ENCODE peak calls at places on chromosome 6, in seven cellular contexts. T is progenitor cell of endocrine pancreas, W is AG09319, S is GM10248, Q is osteocyte, A is PC-3, G is IMR-90. X is an unnamed sample.

GRCh38 chr6:1407499-1407990 is 18.2 kb downstream of the FOXF2 start:
- DNase-seq in Q (no peak), G (peak), A (no peak), T (no peak), S (no peak), W (peak), X (peak)

GRCh38 chr6:124234806-124235205 is 431.1 kb downstream of the NKAIN2 start:
- DNase-seq in A (no peak), W (no peak), G (no peak), T (no peak), Q (no peak), S (no peak), X (no peak)

GRCh38 chr6:120355822-120356221 is 978.5 kb downstream of the TBC1D32 start:
- DNase-seq in T (no peak), G (no peak), Q (no peak), A (no peak), S (no peak), W (peak), X (no peak)

GRCh38 chr6:48978016-48978415 is 485.0 kb downstream of the MMUT start:
- DNase-seq in A (peak), S (no peak), T (no peak), G (peak), Q (no peak), W (no peak), X (no peak)

GRCh38 chr6:170243791-170244291 is 47.0 kb downstream of the DLL1 start:
- DNase-seq in W (no peak), T (no peak), G (no peak), S (no peak), Q (no peak), A (no peak), X (no peak)

GRCh38 chr6:139582956-139583355 is 208.5 kb upstream of the CITED2 start:
- DNase-seq in A (no peak), G (peak), T (no peak), W (no peak), Q (no peak), S (no peak), X (no peak)

GRCh38 chr6:106114492-106114891 is 28.4 kb downstream of the PRDM1 start:
- DNase-seq in W (no peak), T (no peak), S (peak), Q (no peak), A (no peak), G (no peak), X (no peak)

GRCh38 chr6:35810831-35811698 is 5.9 kb downstream of the LHFPL5 start:
- DNase-seq in Q (no peak), A (peak), S (no peak), G (peak), W (no peak), T (no peak), X (peak)

GRCh38 chr6:137240168-137240567 is 21.0 kb upstream of the IFNGR1 start:
- DNase-seq in Q (no peak), A (no peak), G (peak), W (peak), T (no peak), S (no peak), X (peak)

GRCh38 chr6:168158980-168159349 is 80.0 kb upstream of the FRMD1 start:
- DNase-seq in W (no peak), A (no peak), G (no peak), S (no peak), T (no peak), Q (no peak), X (no peak)

GRCh38 chr6:82246802-82247633 is 526 bp downstream of the IBTK start:
- DNase-seq in W (no peak), G (peak), T (peak), S (no peak), A (peak), Q (no peak), X (no peak)

GRCh38 chr6:82870582-82871172 is 195.0 kb downstream of the UBE3D start:
- DNase-seq in Q (no peak), T (no peak), W (no peak), G (no peak), A (peak), S (no peak), X (no peak)

GRCh38 chr6:85354761-85355618 is 94.9 kb upstream of the NT5E start:
- DNase-seq in W (peak), A (peak), Q (peak), G (peak), T (peak), S (peak), X (peak)

GRCh38 chr6:154202334-154202733 is 154.3 kb downstream of the IPCEF1 start:
- DNase-seq in Q (no peak), G (no peak), S (no peak), A (no peak), W (no peak), T (no peak), X (no peak)

GRCh38 chr6:53090576-53090975 is 25.4 kb downstream of the FBXO9 start:
- DNase-seq in G (peak), Q (no peak), S (no peak), A (peak), W (no peak), T (no peak), X (no peak)

GRCh38 chr6:32375739-32376529 is 4.2 kb upstream of the TSBP1 start:
- DNase-seq in W (no peak), T (no peak), S (no peak), A (no peak), Q (no peak), G (no peak), X (no peak)

GRCh38 chr6:116557863-116558262 is 4.3 kb downstream of the CALHM4 start:
- DNase-seq in W (peak), Q (no peak), S (no peak), G (peak), A (peak), T (no peak), X (peak)

GRCh38 chr6:167134448-167135328 is 11.8 kb downstream of the CCR6 start:
- DNase-seq in S (no peak), G (no peak), W (no peak), Q (no peak), A (no peak), T (no peak), X (no peak)

GRCh38 chr6:134908906-134909516 is 40.9 kb downstream of the ALDH8A1 start:
- DNase-seq in W (peak), G (peak), T (no peak), S (no peak), Q (no peak), A (peak), X (peak)

GRCh38 chr6:6811151-6812002 is 222.9 kb downstream of the LY86 start:
- DNase-seq in T (no peak), G (peak), W (no peak), A (peak), Q (no peak), S (no peak), X (peak)

GRCh38 chr6:92201618-92202017 is 1217.7 kb downstream of the EPHA7 start:
- DNase-seq in A (no peak), G (no peak), W (no peak), Q (no peak), S (no peak), T (no peak), X (no peak)

GRCh38 chr6:81861281-81861680 is 108.8 kb upstream of the TENT5A start:
- DNase-seq in W (no peak), G (no peak), Q (no peak), S (no peak), T (no peak), A (no peak), X (no peak)

GRCh38 chr6:118656822-118657451 is 5.5 kb upstream of the CEP85L start:
- DNase-seq in W (no peak), A (no peak), Q (no peak), G (no peak), T (no peak), S (no peak), X (no peak)

GRCh38 chr6:6942826-6943225 is 164.9 kb upstream of the RREB1 start:
- DNase-seq in G (peak), Q (no peak), T (no peak), W (no peak), S (peak), A (no peak), X (peak)

GRCh38 chr6:90458353-90459224 is 128.3 kb downstream of the MAP3K7 start:
- DNase-seq in G (no peak), S (no peak), A (no peak), W (no peak), Q (no peak), T (no peak), X (no peak)

GRCh38 chr6:33443619-33444504 is 10.5 kb upstream of the ZBTB9 start:
- DNase-seq in G (no peak), W (no peak), S (no peak), A (no peak), Q (no peak), T (no peak), X (no peak)

GRCh38 chr6:55174211-55175013 is at the start of gene HCRTR2:
- DNase-seq in S (no peak), Q (no peak), G (peak), W (no peak), T (no peak), A (no peak), X (no peak)

GRCh38 chr6:151022492-151022891 is 157.0 kb downstream of the MTHFD1L start:
- DNase-seq in A (no peak), S (no peak), T (no peak), Q (no peak), W (no peak), G (no peak), X (no peak)

GRCh38 chr6:11096109-11096508 is 2.5 kb downstream of the SMIM13 start:
- DNase-seq in W (peak), G (peak), Q (no peak), A (peak), T (no peak), S (no peak), X (peak)

GRCh38 chr6:16547586-16547985 is 213.7 kb downstream of the ATXN1 start:
- DNase-seq in G (no peak), W (no peak), T (no peak), A (no peak), S (no peak), Q (no peak), X (no peak)

GRCh38 chr6:156687875-156688549 is 89.2 kb upstream of the ARID1B start:
- DNase-seq in A (peak), T (no peak), Q (no peak), S (no peak), W (no peak), G (peak), X (no peak)

GRCh38 chr6:44593539-44593944 is 206.0 kb downstream of the CDC5L start:
- DNase-seq in Q (peak), S (peak), T (peak), A (peak), G (peak), W (no peak), X (no peak)

GRCh38 chr6:93242049-93242448 is 177.3 kb downstream of the EPHA7 start:
- DNase-seq in T (no peak), G (no peak), W (no peak), Q (no peak), S (no peak), A (no peak), X (no peak)

GRCh38 chr6:30963641-30964040 is 19.9 kb upstream of the MUC21 start:
- DNase-seq in W (no peak), T (no peak), Q (no peak), S (no peak), A (peak), G (peak), X (no peak)

GRCh38 chr6:129659167-129659566 is 50.8 kb downstream of the ARHGAP18 start:
- DNase-seq in G (no peak), S (no peak), A (no peak), T (no peak), W (no peak), Q (no peak), X (no peak)
- TF ChIP-seq CTCF in G (no peak), S (no peak), A (no peak), T (no peak), W (no peak), Q (no peak), X (no peak)

GRCh38 chr6:8855411-8855810 is 420.1 kb upstream of the SLC35B3 start:
- DNase-seq in Q (no peak), G (no peak), W (no peak), T (no peak), S (no peak), A (no peak), X (no peak)

GRCh38 chr6:8858854-8859257 is 423.5 kb upstream of the SLC35B3 start:
- DNase-seq in A (no peak), G (no peak), T (no peak), W (no peak), Q (no peak), S (no peak), X (no peak)

GRCh38 chr6:8859501-8859900 is 424.2 kb upstream of the SLC35B3 start:
- DNase-seq in Q (no peak), W (no peak), S (no peak), T (no peak), G (no peak), A (no peak), X (no peak)

GRCh38 chr6:8860671-8861070 is 425.3 kb upstream of the SLC35B3 start:
- DNase-seq in A (no peak), S (no peak), Q (no peak), T (no peak), W (no peak), G (no peak), X (no peak)

GRCh38 chr6:8857160-8857559 is 421.8 kb upstream of the SLC35B3 start:
- DNase-seq in A (no peak), S (no peak), T (no peak), G (no peak), Q (no peak), W (no peak), X (no peak)
- TF ChIP-seq CTCF in A (no peak), S (no peak), T (no peak), G (no peak), Q (no peak), W (no peak), X (no peak)

DNA sequence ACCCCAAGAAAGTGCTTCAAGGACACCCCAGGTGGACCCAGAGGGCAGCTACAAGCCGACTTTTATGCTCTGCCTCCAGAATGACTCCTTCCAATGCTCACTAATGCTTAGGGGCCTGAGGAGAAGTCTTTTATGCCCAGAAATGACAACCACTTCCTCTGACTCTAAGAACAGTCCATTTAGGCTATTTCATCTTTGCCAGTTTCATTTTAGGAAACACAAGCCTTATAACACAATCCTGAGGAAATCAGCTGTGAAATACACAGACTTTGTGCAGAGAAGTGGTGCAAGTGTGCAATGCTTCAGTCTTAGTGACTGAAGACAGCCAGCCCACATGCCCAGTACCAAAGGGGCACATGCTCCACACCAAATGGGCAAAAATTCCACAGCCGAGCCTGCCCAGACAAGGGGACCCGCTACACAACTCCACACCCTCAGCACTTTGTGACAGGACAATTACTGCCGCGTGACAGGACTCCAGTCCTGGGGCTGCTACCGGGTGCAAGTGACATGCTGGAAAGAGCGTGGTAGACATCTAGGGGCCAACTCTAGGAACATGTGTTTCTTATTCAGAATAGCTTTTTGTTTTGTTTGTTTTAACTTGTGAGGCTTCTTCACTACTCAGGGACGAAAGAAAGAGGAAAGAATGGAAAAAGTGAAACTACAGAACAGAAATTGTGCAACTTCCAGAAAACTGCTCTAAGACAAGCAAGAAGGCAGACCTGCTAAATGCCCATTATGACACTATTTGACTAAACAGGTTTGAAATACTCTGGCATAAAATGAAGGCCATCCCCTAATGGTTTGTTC is 28.2 kb upstream of the PLAGL1 start:
- DNase-seq in W (peak), S (peak), A (no peak), Q (no peak), G (peak), T (no peak), X (peak)
- TF ChIP-seq CTCF in W (no peak), S (peak), A (no peak), Q (no peak), G (no peak), T (no peak), X (peak)

DNA sequence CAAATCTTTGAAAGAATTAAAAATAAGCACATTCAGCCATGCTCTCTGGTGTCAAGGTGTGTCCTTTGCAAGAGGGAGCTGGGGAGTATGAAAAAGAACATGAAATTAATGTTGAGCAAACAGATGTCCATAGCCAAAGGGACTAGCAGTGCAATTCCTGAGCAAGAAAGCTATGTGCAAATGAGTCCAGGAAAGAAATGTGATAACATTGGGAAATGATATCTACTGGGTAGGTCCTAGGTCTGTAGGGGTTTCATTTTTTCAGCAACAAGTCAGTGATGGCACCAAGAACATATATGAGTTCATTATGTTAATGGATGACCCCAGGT is 169.9 kb upstream of the PHACTR1 start:
- DNase-seq in T (no peak), W (no peak), Q (no peak), A (no peak), G (no peak), S (no peak), X (no peak)
- TF ChIP-seq CTCF in T (no peak), W (no peak), Q (no peak), A (no peak), G (no peak), S (no peak), X (no peak)

GRCh38 chr6:162613310-162613709 is 114.3 kb downstream of the PRKN start:
- DNase-seq in A (no peak), S (no peak), G (no peak), W (no peak), T (no peak), Q (no peak), X (no peak)
- TF ChIP-seq CTCF in A (no peak), S (no peak), G (no peak), W (no peak), T (no peak), Q (no peak), X (no peak)

DNA sequence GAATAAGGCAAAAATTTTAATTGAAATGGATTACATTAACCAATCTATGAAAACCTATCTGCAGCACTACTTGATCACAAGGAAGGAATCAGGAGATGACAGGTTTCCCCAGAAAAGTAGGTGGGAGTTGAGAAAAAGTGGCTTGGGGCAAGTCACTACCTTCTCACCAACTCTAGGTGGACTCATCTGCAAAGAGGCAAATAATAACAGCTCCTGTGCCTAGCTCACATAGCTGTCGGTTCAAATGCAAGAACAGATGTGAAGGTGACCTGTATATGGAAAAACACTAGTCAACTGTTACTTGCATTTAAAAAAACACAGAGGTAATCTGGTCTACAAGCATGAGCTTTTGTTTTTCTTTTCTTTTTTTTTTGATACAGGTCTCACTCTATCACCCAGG is 67.2 kb downstream of the POPDC3 start:
- DNase-seq in G (no peak), Q (no peak), A (no peak), W (no peak), S (no peak), T (no peak), X (no peak)
- TF ChIP-seq CTCF in G (no peak), Q (no peak), A (peak), W (no peak), S (no peak), T (no peak), X (no peak)

DNA sequence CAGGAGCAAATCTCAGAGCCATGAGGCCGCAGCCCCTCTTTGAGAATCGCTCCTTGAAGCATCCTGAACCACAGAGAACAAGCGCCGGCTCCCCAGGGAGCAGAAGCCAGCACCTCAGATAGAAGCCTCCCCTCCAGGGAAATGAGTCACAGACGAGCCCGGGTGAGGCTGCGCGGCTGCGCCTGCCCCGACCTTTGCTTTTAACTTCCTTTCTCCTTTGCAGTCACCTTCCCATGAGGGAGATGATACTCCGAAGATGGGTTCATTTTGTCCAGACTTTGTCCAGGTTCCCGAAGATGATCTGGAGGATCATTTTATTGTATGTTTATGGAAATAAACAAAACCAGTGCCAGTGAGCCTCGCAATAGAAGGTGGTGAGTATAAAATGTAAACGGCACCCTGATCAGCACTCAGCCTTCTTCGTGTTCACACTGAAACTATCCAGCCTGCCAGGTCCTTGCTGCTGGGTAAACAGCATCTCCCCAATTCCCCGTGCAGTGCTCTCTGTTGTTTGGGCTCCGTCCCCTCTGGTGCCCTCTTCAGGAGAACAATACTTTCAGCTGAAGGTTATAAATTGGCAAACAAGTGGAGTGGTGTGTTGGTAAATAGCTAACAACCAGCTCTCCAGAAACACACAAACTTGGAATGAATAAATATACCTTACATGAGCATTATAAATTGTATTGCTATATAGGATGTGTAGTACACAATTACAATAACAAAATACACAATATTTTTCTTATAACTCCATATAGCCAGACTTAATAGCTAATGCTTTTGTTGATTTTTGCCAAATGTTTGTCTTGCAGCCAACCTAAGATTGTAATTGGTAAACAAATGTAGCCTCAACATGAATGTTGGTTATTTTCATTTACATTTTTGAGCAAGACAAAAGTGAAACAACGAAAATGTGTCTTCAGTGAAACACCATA is 41.4 kb upstream of the TMEM181 start:
- DNase-seq in A (peak), T (no peak), G (peak), W (peak), S (peak), Q (no peak), X (peak)
- TF ChIP-seq CTCF in A (peak), T (peak), G (peak), W (peak), S (peak), Q (peak), X (peak)

DNA sequence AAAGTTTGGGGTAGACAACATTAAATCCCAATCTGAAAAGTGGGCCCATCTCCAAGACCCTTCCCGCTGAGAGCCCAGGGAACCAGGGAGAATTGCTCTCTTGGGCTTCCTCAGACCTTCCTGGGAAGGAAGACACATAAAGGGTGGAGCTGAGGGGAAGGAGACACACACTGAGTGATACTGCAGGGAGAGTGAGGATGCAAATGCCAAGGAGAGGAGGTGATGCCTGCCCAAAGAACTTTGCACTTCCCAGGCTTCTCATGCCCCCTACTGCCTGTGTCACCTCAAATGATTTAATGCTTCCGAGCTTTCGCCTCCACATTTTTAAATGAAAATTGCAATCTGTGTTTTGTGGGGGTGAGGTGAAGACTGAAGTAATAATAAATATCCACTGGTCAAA is 7.5 kb upstream of the BTN2A1 start:
- DNase-seq in Q (no peak), G (no peak), A (no peak), T (no peak), S (no peak), W (no peak), X (no peak)
- TF ChIP-seq CTCF in Q (no peak), G (no peak), A (no peak), T (no peak), S (no peak), W (no peak), X (no peak)